ENCODE peak calls at places on chromosomes 2 and 18, in four cellular contexts. Q is MM.1S, A is fibroblast of lung, S is neural progenitor cell. L is an unnamed sample.

GRCh38 chr2:101205521-101205998 is 47.1 kb upstream of the CNOT11 start:
- DNase-seq in Q (peak), A (peak), S (peak), L (peak)

GRCh38 chr2:148720501-148720998 is 76.0 kb downstream of the EPC2 start:
- DNase-seq in A (peak), Q (no peak), S (no peak), L (no peak)

GRCh38 chr2:160324917-160325316 is 124.8 kb upstream of the ITGB6 start:
- DNase-seq in A (no peak), Q (no peak), S (no peak), L (no peak)

GRCh38 chr2:78568921-78569320 is 456.6 kb upstream of the REG3G start:
- DNase-seq in A (no peak), Q (no peak), S (no peak), L (no peak)

GRCh38 chr2:217149087-217149660 is 289.3 kb upstream of the TNP1 start:
- DNase-seq in A (no peak), Q (no peak), S (no peak), L (no peak)

GRCh38 chr2:203718087-203718486 is 11.6 kb downstream of the CD28 start:
- DNase-seq in Q (peak), A (no peak), S (no peak), L (no peak)

GRCh38 chr2:30358351-30358750 is 88.7 kb upstream of the LCLAT1 start:
- DNase-seq in S (no peak), A (no peak), Q (no peak), L (no peak)

GRCh38 chr2:100418563-100418962 is 1.1 kb upstream of the CHST10 start:
- DNase-seq in A (no peak), Q (no peak), S (no peak), L (no peak)

GRCh38 chr18:53941601-53942335 is 282.7 kb downstream of the MBD2 start:
- DNase-seq in S (no peak), A (no peak), Q (no peak), L (peak)

GRCh38 chr18:812123-812672 is at the start of gene YES1:
- DNase-seq in Q (peak), A (peak), S (peak), L (peak)

DNA sequence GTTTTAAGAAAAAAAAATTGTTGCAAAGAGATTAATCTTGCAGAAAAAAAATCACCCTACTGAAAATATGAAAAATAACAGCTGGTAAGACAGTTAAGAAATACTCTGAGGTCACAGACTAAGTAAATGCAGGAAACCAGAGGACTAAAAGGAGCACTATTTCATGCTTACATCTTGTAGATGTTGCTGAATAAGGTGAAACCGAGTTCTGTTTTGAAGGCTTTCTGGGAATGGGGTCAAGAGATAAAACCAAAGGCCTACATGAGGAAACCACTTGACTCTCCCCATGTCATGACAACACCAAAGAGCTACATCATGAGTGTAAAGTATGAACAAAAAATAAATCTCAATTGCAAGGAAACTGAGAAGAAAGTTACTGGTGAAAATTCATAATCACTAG is 197.6 kb downstream of the LRP1B start:
- DNase-seq in Q (peak), A (peak), S (no peak), L (no peak)
- H3K4me2 ChIP-seq in Q (no peak), A (no peak), S (no peak), L (no peak)

DNA sequence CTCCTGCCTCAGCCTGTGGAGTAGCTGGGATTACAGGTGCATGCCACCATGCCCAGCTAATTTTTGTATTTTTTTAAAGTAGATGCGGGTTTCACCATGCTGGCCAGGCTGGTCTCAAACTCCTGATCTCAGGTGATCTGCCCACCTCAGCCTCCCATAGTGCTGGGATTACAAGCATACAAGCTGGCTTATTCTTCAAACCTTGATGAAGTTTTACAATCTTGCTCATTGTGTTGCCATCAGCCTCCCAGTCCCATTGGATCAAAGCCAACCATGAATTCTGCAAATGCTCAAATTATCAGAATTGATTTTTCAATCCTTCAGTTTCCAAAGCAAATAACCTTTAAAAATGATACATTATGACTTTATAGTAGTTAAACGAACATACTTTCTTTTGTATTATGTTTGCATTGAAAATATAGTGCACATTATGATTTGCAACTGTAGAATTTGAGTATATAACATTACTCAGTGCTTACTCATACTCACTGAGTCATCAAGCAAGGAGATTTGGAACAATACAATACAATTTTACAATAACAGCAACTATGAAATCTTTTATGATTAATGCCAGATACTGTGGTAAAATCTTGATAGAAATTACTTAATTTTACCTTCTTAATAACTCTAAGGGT is 1491.9 kb upstream of the CELF4 start:
- DNase-seq in Q (no peak), A (peak), S (no peak), L (peak)
- H3K9ac ChIP-seq in Q (no peak), A (no peak), S (no peak), L (no peak)

GRCh38 chr2:104852161-104852689 is 1.7 kb upstream of the POU3F3 start:
- DNase-seq in Q (peak), A (peak), S (peak), L (no peak)

GRCh38 chr2:104849618-104850097 is 4.3 kb upstream of the POU3F3 start:
- DNase-seq in Q (peak), S (peak), A (peak), L (peak)

GRCh38 chr2:104850322-104851184 is 3.4 kb upstream of the POU3F3 start:
- DNase-seq in A (no peak), Q (no peak), S (peak), L (no peak)

GRCh38 chr2:104853401-104853925 is 452 bp upstream of the POU3F3 start:
- DNase-seq in Q (no peak), S (no peak), A (no peak), L (no peak)

GRCh38 chr2:104851236-104852160 is 2.4 kb upstream of the POU3F3 start:
- DNase-seq in A (no peak), Q (no peak), S (no peak), L (no peak)
- TF ChIP-seq EZH2 in A (no peak), Q (no peak), S (peak), L (peak)

GRCh38 chr2:9002313-9002636 is 1.2 kb downstream of the MBOAT2 start:
- DNase-seq in Q (no peak), A (peak), S (no peak), L (no peak)

GRCh38 chr2:9001229-9001628 is 2.3 kb downstream of the MBOAT2 start:
- DNase-seq in Q (no peak), S (no peak), A (no peak), L (peak)

GRCh38 chr2:9002637-9003365 is 683 bp downstream of the MBOAT2 start:
- DNase-seq in S (peak), Q (no peak), A (peak), L (no peak)

GRCh38 chr2:9000442-9000841 is 3.0 kb downstream of the MBOAT2 start:
- DNase-seq in S (no peak), Q (no peak), A (no peak), L (no peak)

GRCh38 chr2:9001778-9002177 is 1.7 kb downstream of the MBOAT2 start:
- DNase-seq in A (no peak), Q (no peak), S (no peak), L (no peak)
- H3K4me2 ChIP-seq in A (peak), Q (no peak), S (peak), L (peak)

GRCh38 chr2:201116959-201117734 is 1.2 kb downstream of the CFLAR start:
- DNase-seq in Q (peak), A (peak), S (peak), L (peak)
- H3K9ac ChIP-seq in Q (peak), A (peak), S (no peak), L (peak)

DNA sequence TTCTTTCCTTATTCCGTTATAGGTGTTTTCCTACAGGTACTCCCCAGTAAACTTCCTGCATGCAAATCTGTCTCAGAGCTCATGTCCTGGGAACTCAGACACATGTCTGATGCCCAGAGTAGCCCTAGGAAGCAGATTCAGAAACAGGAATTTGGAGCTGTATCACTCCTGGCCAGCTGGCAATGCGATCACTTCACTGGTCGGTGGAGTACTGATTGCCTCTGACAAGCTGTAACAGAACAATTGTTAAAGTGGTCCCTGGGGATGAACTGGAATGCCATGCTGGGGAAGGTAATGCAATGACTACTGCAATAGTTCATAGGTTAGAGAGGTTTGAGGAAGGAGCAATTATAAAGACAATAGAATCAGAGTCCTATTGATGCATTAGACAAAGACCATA is 131.6 kb upstream of the DOCK10 start:
- DNase-seq in S (peak), Q (no peak), A (no peak), L (no peak)
- TF ChIP-seq EZH2 in S (no peak), Q (no peak), A (no peak), L (no peak)

DNA sequence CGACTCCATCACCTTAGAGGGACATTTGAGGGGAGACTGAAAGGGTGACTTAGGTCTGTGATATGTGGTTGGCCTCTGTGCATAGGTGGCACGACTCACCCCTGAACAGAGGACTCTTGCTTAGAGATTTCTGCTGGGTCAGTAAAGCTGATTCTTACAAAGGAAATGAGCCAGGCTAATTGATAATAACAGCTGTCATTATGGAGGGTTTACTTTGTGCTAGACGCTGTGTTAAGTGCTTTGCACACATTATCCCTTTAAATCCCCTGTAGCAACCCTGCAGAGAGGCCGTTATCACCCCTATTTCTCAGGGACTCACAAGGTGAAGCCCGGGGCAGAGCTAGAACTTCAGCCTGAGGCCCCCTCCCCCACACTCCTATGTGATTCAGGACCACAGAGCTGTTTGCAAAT is 373.3 kb downstream of the EN1 start:
- DNase-seq in Q (no peak), A (no peak), S (peak), L (no peak)
- H3K4me2 ChIP-seq in Q (no peak), A (no peak), S (no peak), L (no peak)